ENCODE peak calls at places on chromosome 10, in seven cellular contexts. L, M, Y, R, H, Q and T are unnamed samples.

GRCh38 chr10:11761431-11761830 is 19.2 kb downstream of the ECHDC3 start:
- DNase-seq in H (no peak), Q (no peak), R (no peak), M (no peak), L (no peak), Y (no peak), T (no peak)

GRCh38 chr10:89352039-89352597 is 24.3 kb downstream of the IFIT3 start:
- DNase-seq in R (no peak), M (no peak), H (peak; percentile 24), Q (peak; percentile 21), L (peak; percentile 45), Y (peak; percentile 96), T (peak; percentile 99)

GRCh38 chr10:130135676-130136213 is 446 bp upstream of the GLRX3 start:
- DNase-seq in R (no peak), H (no peak), M (no peak), Y (no peak), L (no peak), Q (no peak), T (no peak)

GRCh38 chr10:72513910-72514309 is 112.0 kb downstream of the MICU1 start:
- DNase-seq in M (no peak), H (no peak), Y (no peak), Q (no peak), R (no peak), L (no peak), T (no peak)

GRCh38 chr10:15603446-15604011 is 116.2 kb downstream of the ITGA8 start:
- DNase-seq in Y (no peak), L (no peak), Q (no peak), H (no peak), M (no peak), R (no peak), T (no peak)

GRCh38 chr10:104802941-104803340 is 161.9 kb downstream of the SORCS3 start:
- DNase-seq in L (no peak), M (no peak), Q (no peak), H (no peak), R (no peak), Y (no peak), T (no peak)

GRCh38 chr10:2576892-2577291 is 490.5 kb upstream of the PFKP start:
- DNase-seq in R (no peak), L (no peak), M (no peak), Q (no peak), H (no peak), Y (no peak), T (no peak)

GRCh38 chr10:25349520-25349919 is 174.7 kb downstream of the GPR158 start:
- DNase-seq in H (no peak), Y (no peak), L (no peak), M (no peak), Q (no peak), R (no peak), T (no peak)

GRCh38 chr10:110803830-110804338 is 67.8 kb upstream of the PDCD4 start:
- DNase-seq in R (peak; percentile 32), Y (peak; percentile 55), M (peak; percentile 48), H (peak; percentile 70), L (no peak), Q (peak; percentile 41), T (peak; percentile 18)

GRCh38 chr10:16777473-16778370 is 39.5 kb downstream of the RSU1 start:
- DNase-seq in L (no peak), Y (no peak), M (no peak), H (peak; percentile 68), Q (no peak), R (no peak), T (peak; percentile 39)

GRCh38 chr10:132409667-132410028 is 12.6 kb downstream of the PWWP2B start:
- DNase-seq in Q (no peak), M (no peak), H (no peak), L (no peak), R (no peak), Y (no peak), T (no peak)

GRCh38 chr10:13195016-13195415 is 33.7 kb downstream of the MCM10 start:
- DNase-seq in M (no peak), H (no peak), R (no peak), L (no peak), Q (no peak), Y (no peak), T (no peak)

DNA sequence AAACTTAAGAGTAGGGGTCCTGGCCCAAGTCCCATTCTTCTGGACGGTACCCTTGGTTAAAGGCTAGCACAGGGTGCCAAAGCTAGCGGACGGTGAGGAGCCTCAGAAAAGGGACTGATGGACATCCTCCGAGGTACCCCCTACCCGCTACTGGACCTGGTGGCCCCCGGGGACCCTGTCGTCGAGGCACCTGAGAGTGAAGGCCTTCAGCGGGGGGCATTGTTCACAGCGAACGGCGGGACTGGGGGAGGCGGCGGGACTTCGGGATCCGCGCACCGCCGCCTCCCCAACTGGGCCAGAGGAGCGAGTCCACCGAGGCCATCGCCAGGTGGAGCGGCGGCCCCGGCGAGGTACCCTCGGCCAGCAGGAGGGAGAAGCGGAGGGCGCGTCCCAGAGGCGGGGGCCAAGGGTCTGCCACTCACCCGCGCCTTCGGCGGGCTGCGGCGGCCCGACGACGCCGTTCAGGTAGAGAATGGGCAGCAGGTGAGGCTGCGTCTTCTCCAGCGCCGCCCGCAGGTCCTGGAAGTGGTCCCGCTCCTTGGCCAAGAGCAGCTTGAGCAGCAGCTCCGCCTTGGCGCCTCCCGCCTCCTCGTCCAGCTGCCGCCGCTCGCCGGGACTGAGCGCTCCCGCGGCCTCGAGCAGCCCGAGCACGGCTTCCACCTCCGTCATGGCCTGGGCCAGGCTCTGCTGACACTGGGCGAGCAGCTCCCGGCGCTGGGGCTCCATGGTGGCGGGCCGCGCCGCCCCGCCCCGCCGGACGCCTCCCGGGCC is 575 bp downstream of the DLG5 start:
- DNase-seq in Y (peak; percentile 62), L (peak; percentile 69), R (peak; percentile 68), M (peak; percentile 67), Q (peak; percentile 69), H (peak; percentile 56), T (no peak)
- TF ChIP-seq CTCF in Y (no peak), L (no peak), R (no peak), M (no peak), Q (no peak), H (peak; percentile 5), T (no peak)

GRCh38 chr10:100100651-100101525 is 19.2 kb upstream of the CPN1 start:
- DNase-seq in Y (no peak), H (peak; percentile 30), M (no peak), R (no peak), Q (no peak), L (no peak), T (peak; percentile 63)
- TF ChIP-seq CTCF in Y (peak; percentile 40), H (peak; percentile 33), M (no peak), R (no peak), Q (no peak), L (no peak), T (peak; percentile 71)

DNA sequence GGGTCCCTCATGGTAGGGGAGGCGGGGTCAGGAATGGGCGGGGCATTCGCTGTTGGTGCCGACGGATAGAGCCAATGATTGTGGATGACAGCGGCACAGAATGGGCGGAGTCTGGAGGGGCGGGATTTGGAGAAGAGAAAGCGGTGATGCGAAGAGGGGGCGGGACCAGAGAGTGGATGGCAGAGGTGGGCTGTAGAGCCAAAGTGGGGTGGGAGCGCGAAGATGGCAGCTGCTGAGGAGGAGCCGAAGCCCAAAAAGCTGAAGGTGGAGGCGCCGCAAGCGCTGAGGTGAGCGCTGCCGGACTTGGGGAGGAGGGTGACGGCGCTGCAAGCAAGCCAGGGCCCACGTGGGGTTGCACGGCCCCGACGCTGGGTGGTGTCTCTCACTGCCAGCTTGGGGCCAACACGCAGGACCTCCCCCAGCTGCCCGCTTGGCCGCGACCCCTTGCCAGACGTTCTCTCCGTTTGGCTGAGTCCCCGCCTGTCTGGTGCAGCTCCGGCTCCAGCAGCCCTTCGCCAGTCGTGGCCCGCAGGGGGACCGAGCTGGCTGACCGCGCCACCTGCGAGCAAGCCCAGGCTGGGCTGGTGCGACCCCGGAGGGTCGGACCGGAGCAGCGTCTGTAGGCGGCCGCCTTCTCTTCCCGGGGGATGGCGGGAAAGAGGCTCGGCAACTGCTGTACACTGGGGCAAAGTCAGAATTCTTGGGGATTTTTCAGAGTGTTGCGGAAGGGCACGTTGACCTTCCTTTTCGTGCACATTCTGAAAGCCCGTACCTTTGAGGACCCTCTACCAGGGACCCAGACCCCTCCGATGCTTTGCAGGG is at the start of gene ADK:
- DNase-seq in L (peak; percentile 99), R (peak; percentile 100), M (peak; percentile 100), Y (peak; percentile 99), H (peak; percentile 99), Q (peak; percentile 99), T (peak; percentile 97)
- TF ChIP-seq CTCF in L (peak; percentile 36), R (peak; percentile 44), M (no peak), Y (no peak), H (peak; percentile 38), Q (no peak), T (peak; percentile 73)

GRCh38 chr10:91634898-91635297 is 2.0 kb upstream of the PPP1R3C start:
- DNase-seq in Y (no peak), H (no peak), M (no peak), L (no peak), Q (no peak), R (no peak), T (no peak)

GRCh38 chr10:91634246-91634645 is 1.4 kb upstream of the PPP1R3C start:
- DNase-seq in H (no peak), R (no peak), Q (no peak), Y (no peak), M (no peak), L (no peak), T (no peak)

GRCh38 chr10:91630592-91630991 is 2.3 kb downstream of the PPP1R3C start:
- DNase-seq in Q (no peak), M (no peak), Y (no peak), H (no peak), R (no peak), L (no peak), T (no peak)

GRCh38 chr10:91635401-91636400 is 2.8 kb upstream of the PPP1R3C start:
- DNase-seq in Y (peak; percentile 55), L (peak; percentile 53), Q (peak; percentile 57), M (peak; percentile 51), H (peak; percentile 57), R (peak; percentile 52), T (peak; percentile 79)

GRCh38 chr10:91632671-91633550 is at the start of gene PPP1R3C:
- DNase-seq in H (peak; percentile 73), R (peak; percentile 80), L (peak; percentile 72), Y (no peak), Q (peak; percentile 84), M (peak; percentile 85), T (peak; percentile 92)
- TF ChIP-seq CTCF in H (peak; percentile 3), R (no peak), L (no peak), Y (no peak), Q (no peak), M (no peak), T (peak; percentile 64)